ENCODE peak calls at places on chromosomes 12 and 14, in five cellular contexts. M is tibial artery, S is stomach, P is fibroblast of lung, T is uterus. X is an unnamed sample. For H3K27me3, the result is how much of the 10 kb centered on the place peaks cover.

GRCh38 chr14:75249251-75249957 is 29.2 kb upstream of the FOS start:
- DNase-seq in M (no peak), S (peak), P (peak), T (no peak), X (no peak)

GRCh38 chr12:95088339-95088738 is 14.9 kb upstream of the NR2C1 start:
- DNase-seq in M (no peak), S (no peak), P (no peak), T (no peak), X (no peak)

GRCh38 chr12:111089616-111090015 is 169.2 kb upstream of the MYL2 start:
- DNase-seq in M (no peak), S (no peak), P (no peak), T (no peak), X (no peak)

GRCh38 chr12:15196678-15197267 is 24.4 kb downstream of the RERG start:
- DNase-seq in M (no peak), S (no peak), P (no peak), T (no peak), X (no peak)

GRCh38 chr12:31772685-31773222 is 43.9 kb upstream of the AMN1 start:
- DNase-seq in M (no peak), S (no peak), P (no peak), T (no peak), X (peak)

GRCh38 chr14:23361320-23361719 is 3.7 kb downstream of the EFS start:
- DNase-seq in M (peak), S (no peak), P (peak), T (no peak), X (no peak)

GRCh38 chr14:47539065-47539464 is 136.3 kb downstream of the MDGA2 start:
- DNase-seq in M (no peak), S (no peak), P (peak), T (no peak), X (no peak)

GRCh38 chr12:80170915-80171314 is 71.6 kb downstream of the OTOGL start:
- DNase-seq in M (no peak), S (no peak), P (no peak), T (no peak), X (no peak)

GRCh38 chr12:75996907-75997447 is 34.6 kb downstream of the PHLDA1 start:
- DNase-seq in M (no peak), S (no peak), P (peak), T (no peak), X (no peak)

GRCh38 chr12:77299910-77300772 is 234.8 kb upstream of the E2F7 start:
- DNase-seq in M (no peak), S (no peak), P (peak), T (no peak), X (no peak)

GRCh38 chr14:98947911-98948595 is 323.9 kb downstream of the BCL11B start:
- DNase-seq in M (no peak), S (no peak), P (no peak), T (no peak), X (no peak)

GRCh38 chr14:75232597-75232996 is 46.0 kb upstream of the FOS start:
- DNase-seq in M (no peak), S (no peak), P (no peak), T (no peak), X (no peak)

GRCh38 chr12:8818526-8818925 is 3.9 kb upstream of the A2ML1 start:
- DNase-seq in M (no peak), S (no peak), P (no peak), T (no peak), X (no peak)

GRCh38 chr12:570237-570925 is 92.9 kb downstream of the NINJ2 start:
- DNase-seq in M (peak), S (peak), P (peak), T (peak), X (peak)

GRCh38 chr12:99647453-99647852 is at the start of gene GARIN6:
- DNase-seq in M (no peak), S (no peak), P (no peak), T (no peak), X (no peak)

GRCh38 chr14:32478027-32478426 is 148.9 kb downstream of the AKAP6 start:
- DNase-seq in M (no peak), S (no peak), P (peak), T (no peak), X (no peak)

DNA sequence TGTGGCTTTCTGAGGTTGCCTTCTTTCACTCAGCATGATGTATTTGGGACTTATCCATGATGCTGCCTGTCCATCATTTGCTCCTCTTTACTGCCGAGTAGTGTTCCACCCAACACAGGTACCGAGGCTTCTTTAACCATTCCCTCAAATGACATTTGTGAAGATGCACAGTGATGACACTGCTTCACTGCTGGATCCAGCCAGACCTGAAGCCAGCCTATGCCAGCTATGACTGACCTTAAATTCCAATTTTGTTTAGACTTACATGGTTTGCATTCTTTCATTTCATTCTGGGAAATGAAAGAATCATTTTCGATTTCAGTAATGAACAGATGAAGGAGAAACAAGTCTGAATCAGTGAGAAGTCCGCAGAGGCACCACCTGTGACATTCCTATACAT is 271.0 kb downstream of the AACS start:
- DNase-seq in M (no peak), S (no peak), P (no peak), T (no peak), X (no peak)
- H3K27me3 ChIP-seq in M (under half), S (under half), P (under half), T (under half), X (under half)

DNA sequence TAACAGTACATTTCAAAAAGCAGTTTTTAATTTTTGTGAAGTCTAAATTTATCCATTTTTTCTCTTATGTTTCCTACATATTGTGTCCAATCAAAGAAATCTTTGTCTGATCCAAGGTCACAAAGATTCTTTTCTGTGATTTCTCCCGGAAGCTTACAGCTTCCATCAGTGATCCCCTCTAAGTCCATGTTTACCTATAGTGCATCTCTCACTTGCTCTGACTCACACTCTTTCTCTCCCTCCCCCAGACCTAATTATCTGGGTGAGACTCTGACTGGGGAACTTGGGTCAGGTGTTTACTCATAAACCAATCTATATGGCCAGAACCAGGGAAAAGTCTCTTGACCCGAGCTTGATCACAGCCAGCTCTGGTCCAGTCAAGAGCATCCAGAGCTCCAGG is 224.4 kb downstream of the SPTSSA start:
- DNase-seq in M (no peak), S (no peak), P (no peak), T (no peak), X (no peak)
- H3K27me3 ChIP-seq in M (under half), S (under half), P (under half), T (under half), X (under half)

DNA sequence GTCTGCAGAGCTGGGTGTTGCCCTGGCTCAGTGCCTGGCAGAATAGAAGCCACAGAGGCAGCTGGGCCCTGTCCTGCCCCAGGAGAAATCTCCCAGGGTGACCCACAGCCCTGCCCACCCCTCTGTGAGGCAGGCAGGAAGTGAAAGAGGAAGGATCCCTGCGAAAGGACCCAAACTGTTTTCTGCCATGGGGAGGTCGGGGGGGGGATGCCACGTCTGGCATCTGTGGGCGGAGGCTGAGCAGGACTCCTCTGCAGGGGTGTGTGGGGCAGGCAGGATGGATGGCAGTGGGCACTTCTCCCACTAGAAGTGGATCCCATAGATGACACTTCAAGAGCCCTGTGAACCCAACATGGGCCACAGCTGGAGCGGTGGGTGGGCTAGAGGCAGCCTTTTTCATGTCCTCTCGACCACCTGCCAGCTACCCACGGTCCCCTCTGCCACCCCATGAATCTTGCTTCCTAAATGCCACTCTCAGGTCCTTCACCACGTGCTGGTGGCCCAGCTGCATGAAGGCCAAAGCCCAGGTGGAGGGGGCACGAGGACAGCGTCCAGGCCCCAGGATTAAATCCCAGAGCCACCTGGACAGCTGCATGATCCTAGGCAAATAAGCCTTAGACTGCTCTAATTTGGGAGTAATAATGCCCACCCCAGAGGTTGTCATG is 3.6 kb downstream of the PAPLN start:
- DNase-seq in M (peak), S (no peak), P (no peak), T (no peak), X (no peak)
- H3K27me3 ChIP-seq in M (half or more), S (under half), P (under half), T (under half), X (under half)

GRCh38 chr12:53752192-53752601 is 418 bp upstream of the CISTR start:
- DNase-seq in M (no peak), S (no peak), P (no peak), T (no peak), X (no peak)
- H3K27me3 ChIP-seq in M (half or more), S (under half), P (half or more), T (under half), X (under half)

GRCh38 chr12:132389066-132389465 is 59.7 kb upstream of the GALNT9 start:
- DNase-seq in M (no peak), S (no peak), P (no peak), T (no peak), X (no peak)

GRCh38 chr12:132391326-132392041 is 62.1 kb upstream of the GALNT9 start:
- DNase-seq in M (no peak), S (no peak), P (no peak), T (no peak), X (no peak)

GRCh38 chr12:132388379-132389015 is 59.1 kb upstream of the GALNT9 start:
- DNase-seq in M (no peak), S (no peak), P (no peak), T (no peak), X (no peak)

GRCh38 chr12:132389526-132390286 is 60.3 kb upstream of the GALNT9 start:
- DNase-seq in M (no peak), S (no peak), P (no peak), T (no peak), X (no peak)

GRCh38 chr12:132390287-132391076 is 61.1 kb upstream of the GALNT9 start:
- DNase-seq in M (no peak), S (no peak), P (no peak), T (no peak), X (no peak)
- H3K27me3 ChIP-seq in M (half or more), S (under half), P (under half), T (under half), X (under half)